ENCODE peak calls at places on chromosomes 4 and X, in five cellular contexts. K is AML-193, J is left cardiac atrium, W is T-helper 1 cell, O is ACHN. Y is an unnamed sample.
A peak's percentile ranks its signal among the peaks of the same experiment; 100 is the strongest.

GRCh38 chr4:100679926-100680325 is 162.1 kb upstream of the EMCN start:
- DNase-seq in W (no peak), J (no peak), O (no peak), K (no peak), Y (no peak)

GRCh38 chrX:90617710-90618325 is 696.1 kb downstream of the TGIF2LX start:
- DNase-seq in W (no peak), J (no peak), K (no peak), O (no peak), Y (no peak)

GRCh38 chrX:145820825-145821224 is 3.2 kb downstream of the SLITRK2 start:
- DNase-seq in W (no peak), K (no peak), J (no peak), O (no peak), Y (no peak)

GRCh38 chr4:184343400-184344177 is 125.9 kb upstream of the ENPP6 start:
- DNase-seq in O (peak; percentile 70), J (peak; percentile 76), W (no peak), K (peak; percentile 24), Y (peak; percentile 78)

GRCh38 chr4:109864134-109864533 is 16.2 kb downstream of the LRIT3 start:
- DNase-seq in O (no peak), K (no peak), J (no peak), W (no peak), Y (no peak)

GRCh38 chr4:51906167-51906647 is 63.3 kb downstream of the DCUN1D4 start:
- DNase-seq in J (no peak), O (no peak), K (no peak), W (no peak), Y (no peak)

GRCh38 chrX:38806054-38806389 is 4.8 kb downstream of the MID1IP1 start:
- DNase-seq in O (no peak), W (no peak), J (peak; percentile 31), K (no peak), Y (no peak)

GRCh38 chrX:52217494-52218160 is 32.9 kb downstream of the MAGED4 start:
- DNase-seq in O (no peak), K (no peak), J (no peak), W (no peak), Y (no peak)

GRCh38 chr4:90419124-90419711 is 292.0 kb downstream of the CCSER1 start:
- DNase-seq in J (no peak), O (peak; percentile 60), K (peak; percentile 42), W (no peak), Y (peak; percentile 10)

GRCh38 chrX:54597728-54598127 is 67.7 kb downstream of the GNL3L start:
- DNase-seq in J (no peak), K (no peak), O (no peak), W (no peak), Y (no peak)

GRCh38 chr4:63620271-63620670 is 789.0 kb downstream of the TECRL start:
- DNase-seq in K (no peak), W (no peak), J (no peak), O (no peak), Y (no peak)

GRCh38 chr4:69860007-69860406 is at the start of gene SULT1E1:
- DNase-seq in K (no peak), O (no peak), J (no peak), W (no peak), Y (no peak)

GRCh38 chr4:107734120-107734519 is 14.1 kb upstream of the PAPSS1 start:
- DNase-seq in O (peak; percentile 24), W (no peak), K (peak; percentile 11), J (no peak), Y (no peak)

GRCh38 chr4:175891231-175891630 is 79.2 kb upstream of the GPM6A start:
- DNase-seq in J (no peak), W (no peak), K (no peak), O (no peak), Y (no peak)

GRCh38 chr4:141347738-141348524 is 127.2 kb downstream of the ZNF330 start:
- DNase-seq in J (no peak), W (no peak), K (peak; percentile 7), O (no peak), Y (peak; percentile 4)

GRCh38 chr4:21795091-21795490 is 153.5 kb downstream of the KCNIP4 start:
- DNase-seq in W (no peak), J (no peak), O (no peak), K (no peak), Y (no peak)

GRCh38 chr4:6941796-6942195 is 32.2 kb downstream of the TBC1D14 start:
- DNase-seq in W (no peak), K (peak; percentile 62), O (no peak), J (no peak), Y (no peak)

GRCh38 chr4:8702020-8702495 is 109.5 kb downstream of the CPZ start:
- DNase-seq in W (no peak), K (no peak), O (no peak), J (no peak), Y (no peak)

GRCh38 chr4:121108557-121108956 is 36.2 kb upstream of the NDNF start:
- DNase-seq in O (no peak), W (no peak), K (no peak), J (no peak), Y (no peak)

GRCh38 chr4:1855334-1856070 is 454 bp downstream of the LETM1 start:
- DNase-seq in J (peak; percentile 43), W (no peak), O (peak; percentile 14), K (no peak), Y (no peak)

GRCh38 chr4:52643846-52644245 is 15.3 kb downstream of the USP46 start:
- DNase-seq in K (no peak), J (peak; percentile 85), W (no peak), O (peak; percentile 62), Y (peak; percentile 45)

GRCh38 chrX:49175435-49175834 is 3.7 kb downstream of the PLP2 start:
- DNase-seq in J (no peak), K (no peak), W (no peak), O (no peak), Y (no peak)

GRCh38 chrX:50075630-50076349 is 125.0 kb downstream of the AKAP4 start:
- DNase-seq in W (no peak), J (no peak), O (no peak), K (peak; percentile 21), Y (no peak)

GRCh38 chr4:25702848-25703247 is 47.2 kb downstream of the SLC34A2 start:
- DNase-seq in J (no peak), W (no peak), O (peak; percentile 78), K (no peak), Y (peak; percentile 17)

GRCh38 chrX:137034508-137034872 is 695 bp upstream of the GPR101 start:
- DNase-seq in K (no peak), W (no peak), J (no peak), O (no peak), Y (no peak)

GRCh38 chr4:138666366-138666765 is 349.2 kb upstream of the NOCT start:
- DNase-seq in O (no peak), K (no peak), J (no peak), W (no peak), Y (no peak)

GRCh38 chr4:56301181-56302076 is 85.9 kb downstream of the AASDH start:
- DNase-seq in O (peak; percentile 85), J (peak; percentile 59), K (peak; percentile 72), W (no peak), Y (peak; percentile 73)

GRCh38 chr4:26220704-26221103 is 100.1 kb upstream of the RBPJ start:
- DNase-seq in O (no peak), W (no peak), K (no peak), J (no peak), Y (peak; percentile 51)

GRCh38 chr4:974668-975067 is 1.3 kb upstream of the DGKQ start:
- DNase-seq in J (no peak), K (no peak), O (no peak), W (no peak), Y (no peak)

GRCh38 chr4:109861941-109862340 is 14.0 kb downstream of the LRIT3 start:
- DNase-seq in K (no peak), W (no peak), J (no peak), O (no peak), Y (no peak)

GRCh38 chr4:126124817-126125216 is 810.1 kb downstream of the FAT4 start:
- DNase-seq in K (no peak), J (no peak), O (no peak), W (no peak), Y (no peak)

GRCh38 chr4:177489847-177490246 is 47.6 kb upstream of the AGA start:
- DNase-seq in O (no peak), K (no peak), W (no peak), J (no peak), Y (peak; percentile 54)

GRCh38 chr4:106021737-106022410 is 126.6 kb downstream of the NPNT start:
- DNase-seq in J (no peak), W (no peak), K (no peak), O (no peak), Y (peak; percentile 8)

GRCh38 chrX:14010566-14010965 is 19.1 kb downstream of the GEMIN8 start:
- DNase-seq in J (no peak), O (no peak), W (no peak), K (no peak), Y (no peak)